ENCODE peak calls at places on chromosomes 7 and 10, in five cellular contexts. S is stomach, I is sigmoid colon, C is esophagus muscularis mucosa, M is transverse colon. K is an unnamed sample.

GRCh38 chr10:15719062-15719898 is 442 bp downstream of the ITGA8 start:
- DNase-seq in S (no peak), I (no peak), C (no peak), M (peak; percentile 27), K (no peak)

GRCh38 chr7:3034591-3035150 is 9.0 kb downstream of the CARD11 start:
- DNase-seq in C (no peak), S (no peak), I (no peak), M (no peak), K (no peak)

GRCh38 chr10:48740023-48740707 is 55.5 kb downstream of the WDFY4 start:
- DNase-seq in S (no peak), I (no peak), C (peak; percentile 55), M (no peak), K (no peak)

GRCh38 chr10:22651276-22651980 is 63.0 kb downstream of the PIP4K2A start:
- DNase-seq in M (no peak), I (no peak), S (no peak), C (no peak), K (no peak)

GRCh38 chr10:7968510-7968909 is 86.0 kb upstream of the GATA3 start:
- DNase-seq in I (no peak), S (no peak), M (no peak), C (no peak), K (no peak)

GRCh38 chr10:3482200-3482993 is 302.6 kb downstream of the KLF6 start:
- DNase-seq in C (no peak), S (peak; percentile 49), I (peak; percentile 88), M (peak; percentile 65), K (peak; percentile 66)

GRCh38 chr7:106848851-106849442 is 16.1 kb upstream of the PIK3CG start:
- DNase-seq in M (no peak), C (peak; percentile 60), I (no peak), S (no peak), K (no peak)

GRCh38 chr10:128046156-128046933 is 79.9 kb downstream of the MKI67 start:
- DNase-seq in S (no peak), I (no peak), C (no peak), M (no peak), K (no peak)

GRCh38 chr10:60140681-60141632 is 234.6 kb upstream of the CCDC6 start:
- DNase-seq in C (no peak), S (no peak), I (peak; percentile 80), M (peak; percentile 70), K (no peak)

GRCh38 chr10:6494934-6495592 is 85.0 kb downstream of the PRKCQ start:
- DNase-seq in C (peak; percentile 89), I (no peak), M (no peak), S (no peak), K (no peak)

GRCh38 chr10:92291610-92291859 is 568 bp downstream of the MARCHF5 start:
- DNase-seq in C (no peak), M (no peak), S (no peak), I (no peak), K (peak; percentile 9)

GRCh38 chr7:158720107-158720506 is 15.5 kb upstream of the NCAPG2 start:
- DNase-seq in C (no peak), M (no peak), I (no peak), S (no peak), K (no peak)

GRCh38 chr7:100394077-100394476 is 20.8 kb downstream of the PILRA start:
- DNase-seq in S (no peak), C (no peak), M (no peak), I (no peak), K (no peak)

GRCh38 chr7:100393233-100393905 is 20.1 kb downstream of the PILRA start:
- DNase-seq in I (no peak), S (no peak), C (no peak), M (no peak), K (no peak)

GRCh38 chr7:100397336-100398081 is 24.2 kb downstream of the PILRA start:
- DNase-seq in C (no peak), M (no peak), S (no peak), I (no peak), K (no peak)

GRCh38 chr7:100398239-100398638 is 25.0 kb downstream of the PILRA start:
- DNase-seq in S (no peak), I (no peak), M (no peak), C (no peak), K (no peak)

GRCh38 chr7:100396421-100396982 is 23.2 kb downstream of the PILRA start:
- DNase-seq in I (no peak), M (peak; percentile 41), S (no peak), C (no peak), K (no peak)
- TF ChIP-seq EP300 in I (no peak), M (no peak), S (no peak), C (no peak), K (peak; percentile 22)

GRCh38 chr7:150801242-150801945 is 825 bp downstream of the TMEM176A start:
- DNase-seq in M (peak; percentile 21), I (no peak), S (no peak), C (peak; percentile 74), K (no peak)

GRCh38 chr7:150799156-150799555 is 1.0 kb downstream of the TMEM176B start:
- DNase-seq in M (no peak), I (no peak), C (peak; percentile 47), S (no peak), K (no peak)

GRCh38 chr7:150799741-150800575 is at the start of gene TMEM176B:
- DNase-seq in C (peak; percentile 83), I (peak; percentile 78), S (no peak), M (peak; percentile 76), K (no peak)

GRCh38 chr7:150801946-150802771 is 1.6 kb downstream of the TMEM176A start:
- DNase-seq in I (no peak), C (peak; percentile 88), M (peak; percentile 27), S (no peak), K (no peak)

DNA sequence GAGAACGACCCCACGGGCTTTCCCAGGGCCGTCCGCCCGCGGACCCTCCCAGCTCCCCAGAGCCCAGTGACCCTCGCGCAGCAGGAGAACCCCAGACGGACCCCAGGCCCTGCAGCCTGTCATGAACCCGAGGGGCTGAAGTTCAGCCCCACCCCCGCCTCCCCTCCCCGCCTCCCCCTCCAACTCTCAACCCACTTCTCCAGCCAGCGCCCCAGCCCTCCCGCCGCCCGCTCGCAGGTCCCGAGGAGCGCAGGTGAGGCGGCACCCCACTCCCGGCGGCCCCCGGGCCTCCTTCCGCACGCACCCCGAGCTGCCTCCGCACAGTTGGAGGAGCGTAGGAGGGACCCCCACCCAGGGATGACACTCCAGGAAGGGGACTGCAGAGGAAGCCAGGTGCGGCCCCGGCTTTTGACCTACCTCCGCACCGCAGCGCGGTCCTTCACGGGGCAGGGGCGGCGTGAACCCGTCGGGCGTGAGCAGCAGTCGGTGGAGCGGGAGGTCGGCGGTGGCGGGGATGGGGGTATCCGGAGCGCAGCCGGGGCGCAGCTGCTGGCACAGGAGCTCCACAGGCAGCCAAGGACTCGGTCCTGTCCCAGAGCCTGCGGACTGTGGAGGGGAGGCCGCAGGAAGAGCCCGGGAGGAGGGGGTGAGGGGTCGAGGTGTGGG is at the start of gene TMEM176A:
- DNase-seq in C (peak; percentile 64), S (no peak), I (no peak), M (peak; percentile 67), K (no peak)
- H3K27me3 ChIP-seq in C (peaks cover 20% of the 10 kb centered on the region), S (peaks cover 68% of the 10 kb centered on the region), I (peaks cover 22% of the 10 kb centered on the region), M (peaks cover 18% of the 10 kb centered on the region), K (peaks cover 31% of the 10 kb centered on the region)

GRCh38 chr10:11493646-11494045 is 117.8 kb downstream of the USP6NL start:
- DNase-seq in I (no peak), M (no peak), S (no peak), C (no peak), K (no peak)

GRCh38 chr10:11488126-11488525 is 123.3 kb downstream of the USP6NL start:
- DNase-seq in M (no peak), I (no peak), S (no peak), C (no peak), K (no peak)

GRCh38 chr10:11491087-11491486 is 120.4 kb downstream of the USP6NL start:
- DNase-seq in I (no peak), S (no peak), C (no peak), M (no peak), K (no peak)

GRCh38 chr10:11489591-11489990 is 121.9 kb downstream of the USP6NL start:
- DNase-seq in M (no peak), I (no peak), C (no peak), S (no peak), K (no peak)
- H3K36me3 ChIP-seq in M (no peaks in the 10 kb centered on the region), I (no peaks in the 10 kb centered on the region), C (peaks cover 11% of the 10 kb centered on the region), S (no peaks in the 10 kb centered on the region), K (no peaks in the 10 kb centered on the region)

DNA sequence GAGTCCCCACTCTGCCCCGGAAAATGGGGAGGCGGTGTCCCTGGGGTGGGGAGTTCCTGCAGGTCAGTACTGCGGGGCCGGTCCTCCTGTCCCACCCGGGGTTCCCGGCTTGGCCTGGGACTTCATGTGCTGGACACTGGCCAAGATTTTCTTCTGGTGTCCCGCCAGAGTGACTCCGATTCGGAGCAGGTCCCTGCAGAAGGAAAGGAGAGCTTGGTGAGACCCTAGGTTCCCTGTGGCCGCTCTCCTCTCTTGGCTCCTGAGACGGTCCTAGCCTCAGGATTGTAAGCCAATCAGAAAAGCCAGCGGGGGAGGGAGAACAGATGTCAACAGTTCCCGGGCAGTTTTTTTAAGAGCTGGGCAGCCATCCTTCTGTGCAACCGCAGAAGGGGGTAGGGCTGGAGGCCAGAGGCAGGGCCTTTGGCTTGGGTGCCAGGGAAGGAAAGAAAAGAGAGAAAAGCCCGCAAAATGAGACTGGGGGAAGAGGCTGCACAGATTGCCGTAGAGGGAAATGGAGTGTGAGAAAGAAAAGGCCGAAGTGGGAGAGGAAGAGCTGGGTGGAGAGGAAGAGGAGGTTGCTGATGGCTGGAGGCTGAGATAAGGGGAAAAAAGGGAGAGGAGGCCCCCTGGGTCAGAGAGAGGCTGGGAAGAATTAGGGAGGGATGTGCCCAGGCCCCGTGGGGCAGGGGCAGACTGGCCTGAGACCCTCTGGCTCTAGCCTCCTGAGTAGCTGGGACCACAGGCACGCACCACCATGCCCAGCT is 23.7 kb downstream of the EPHB4 start:
- DNase-seq in S (peak; percentile 83), M (peak; percentile 82), I (peak; percentile 92), C (peak; percentile 96), K (peak; percentile 53)
- TF ChIP-seq EP300 in S (no peak), M (no peak), I (no peak), C (no peak), K (no peak)

DNA sequence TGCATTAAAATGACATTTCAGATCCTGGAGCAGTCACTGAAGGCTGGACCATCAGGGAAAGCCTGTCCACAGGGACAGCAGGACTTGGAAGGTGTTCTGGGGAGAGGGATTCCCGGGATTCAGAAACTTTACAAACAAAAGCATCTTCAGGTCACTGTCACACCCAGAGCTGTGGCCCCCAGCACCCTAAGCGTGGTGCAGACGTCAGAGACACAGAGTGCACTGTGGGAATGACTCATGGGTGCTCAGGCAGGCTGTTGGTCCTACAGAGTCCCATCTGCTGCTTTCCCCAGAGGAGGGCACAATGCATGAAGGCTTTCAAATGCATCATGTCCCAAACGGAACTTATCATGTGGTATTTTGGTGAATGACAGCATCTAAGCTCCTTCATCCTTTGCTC is 13.1 kb upstream of the LRMDA start:
- DNase-seq in I (no peak), M (no peak), S (no peak), C (no peak), K (no peak)
- H3K27me3 ChIP-seq in I (no peaks in the 10 kb centered on the region), M (no peaks in the 10 kb centered on the region), S (no peaks in the 10 kb centered on the region), C (no peaks in the 10 kb centered on the region), K (no peaks in the 10 kb centered on the region)

K was measured in tibial nerve.